ENCODE peak calls at places on chromosomes 6 and 20, in five cellular contexts. One of them, this sample, is unnamed.

GRCh38 chr6:167930300-167930699 is 67.2 kb upstream of the KIF25 start:
- DNase-seq in activated naive CD4-positive, alpha-beta T cell: no peak
- DNase-seq in activated CD8-positive, alpha-beta T cell treated with anti-CD3 and anti-CD28 coated beads for 36 hours: no peak
- DNase-seq in T-cell: no peak
- DNase-seq in upper lobe of right lung: no peak
- DNase-seq in this sample: no peak

GRCh38 chr6:170209354-170210025 is 81.4 kb downstream of the DLL1 start:
- DNase-seq in activated naive CD4-positive, alpha-beta T cell: no peak
- DNase-seq in activated CD8-positive, alpha-beta T cell treated with anti-CD3 and anti-CD28 coated beads for 36 hours: no peak
- DNase-seq in T-cell: no peak
- DNase-seq in upper lobe of right lung: peak; percentile 59
- DNase-seq in this sample: no peak

GRCh38 chr6:36703982-36704381 is 6.4 kb downstream of the RAB44 start:
- DNase-seq in activated naive CD4-positive, alpha-beta T cell: no peak
- DNase-seq in activated CD8-positive, alpha-beta T cell treated with anti-CD3 and anti-CD28 coated beads for 36 hours: no peak
- DNase-seq in T-cell: no peak
- DNase-seq in upper lobe of right lung: peak; percentile 57
- DNase-seq in this sample: no peak

GRCh38 chr6:7424967-7425807 is 35.6 kb downstream of the RIOK1 start:
- DNase-seq in activated naive CD4-positive, alpha-beta T cell: no peak
- DNase-seq in activated CD8-positive, alpha-beta T cell treated with anti-CD3 and anti-CD28 coated beads for 36 hours: no peak
- DNase-seq in T-cell: no peak
- DNase-seq in upper lobe of right lung: no peak
- DNase-seq in this sample: peak; percentile 71

GRCh38 chr6:137389150-137389664 is 105.0 kb downstream of the OLIG3 start:
- DNase-seq in activated naive CD4-positive, alpha-beta T cell: peak; percentile 18
- DNase-seq in activated CD8-positive, alpha-beta T cell treated with anti-CD3 and anti-CD28 coated beads for 36 hours: peak; percentile 93
- DNase-seq in T-cell: peak; percentile 69
- DNase-seq in upper lobe of right lung: no peak
- DNase-seq in this sample: no peak

GRCh38 chr6:89589297-89590074 is 49.1 kb downstream of the LYRM2 start:
- DNase-seq in activated naive CD4-positive, alpha-beta T cell: no peak
- DNase-seq in activated CD8-positive, alpha-beta T cell treated with anti-CD3 and anti-CD28 coated beads for 36 hours: no peak
- DNase-seq in T-cell: no peak
- DNase-seq in upper lobe of right lung: no peak
- DNase-seq in this sample: no peak

GRCh38 chr6:56292505-56293181 is 45.3 kb upstream of the COL21A1 start:
- DNase-seq in activated naive CD4-positive, alpha-beta T cell: no peak
- DNase-seq in activated CD8-positive, alpha-beta T cell treated with anti-CD3 and anti-CD28 coated beads for 36 hours: no peak
- DNase-seq in T-cell: no peak
- DNase-seq in upper lobe of right lung: no peak
- DNase-seq in this sample: peak; percentile 72

GRCh38 chr20:137668-138131 is 4.7 kb upstream of the DEFB126 start:
- DNase-seq in activated naive CD4-positive, alpha-beta T cell: no peak
- DNase-seq in activated CD8-positive, alpha-beta T cell treated with anti-CD3 and anti-CD28 coated beads for 36 hours: peak; percentile 38
- DNase-seq in T-cell: no peak
- DNase-seq in upper lobe of right lung: no peak
- DNase-seq in this sample: peak; percentile 52

GRCh38 chr20:46820682-46821081 is 74.0 kb upstream of the EYA2 start:
- DNase-seq in activated naive CD4-positive, alpha-beta T cell: no peak
- DNase-seq in activated CD8-positive, alpha-beta T cell treated with anti-CD3 and anti-CD28 coated beads for 36 hours: no peak
- DNase-seq in T-cell: no peak
- DNase-seq in upper lobe of right lung: no peak
- DNase-seq in this sample: no peak

GRCh38 chr6:139872635-139873034 is 498.2 kb upstream of the CITED2 start:
- DNase-seq in activated naive CD4-positive, alpha-beta T cell: no peak
- DNase-seq in activated CD8-positive, alpha-beta T cell treated with anti-CD3 and anti-CD28 coated beads for 36 hours: no peak
- DNase-seq in T-cell: no peak
- DNase-seq in upper lobe of right lung: no peak
- DNase-seq in this sample: peak; percentile 16

GRCh38 chr6:159808647-159809046 is 8.6 kb downstream of the PNLDC1 start:
- DNase-seq in activated naive CD4-positive, alpha-beta T cell: no peak
- DNase-seq in activated CD8-positive, alpha-beta T cell treated with anti-CD3 and anti-CD28 coated beads for 36 hours: no peak
- DNase-seq in T-cell: no peak
- DNase-seq in upper lobe of right lung: no peak
- DNase-seq in this sample: no peak

GRCh38 chr6:157613011-157613522 is 210.0 kb upstream of the SNX9 start:
- DNase-seq in activated naive CD4-positive, alpha-beta T cell: no peak
- DNase-seq in activated CD8-positive, alpha-beta T cell treated with anti-CD3 and anti-CD28 coated beads for 36 hours: no peak
- DNase-seq in T-cell: no peak
- DNase-seq in upper lobe of right lung: no peak
- DNase-seq in this sample: peak; percentile 68

GRCh38 chr20:8414611-8415274 is 282.7 kb downstream of the PLCB1 start:
- DNase-seq in activated naive CD4-positive, alpha-beta T cell: no peak
- DNase-seq in activated CD8-positive, alpha-beta T cell treated with anti-CD3 and anti-CD28 coated beads for 36 hours: no peak
- DNase-seq in T-cell: no peak
- DNase-seq in upper lobe of right lung: no peak
- DNase-seq in this sample: no peak

GRCh38 chr6:116507324-116507723 is 4.1 kb upstream of the CALHM5 start:
- DNase-seq in activated naive CD4-positive, alpha-beta T cell: no peak
- DNase-seq in activated CD8-positive, alpha-beta T cell treated with anti-CD3 and anti-CD28 coated beads for 36 hours: no peak
- DNase-seq in T-cell: no peak
- DNase-seq in upper lobe of right lung: no peak
- DNase-seq in this sample: no peak

GRCh38 chr20:13816757-13817156 is 31.9 kb downstream of the NDUFAF5 start:
- DNase-seq in activated naive CD4-positive, alpha-beta T cell: no peak
- DNase-seq in activated CD8-positive, alpha-beta T cell treated with anti-CD3 and anti-CD28 coated beads for 36 hours: no peak
- DNase-seq in T-cell: no peak
- DNase-seq in upper lobe of right lung: no peak
- DNase-seq in this sample: no peak

GRCh38 chr6:55276745-55277627 is 50.3 kb upstream of the GFRAL start:
- DNase-seq in activated naive CD4-positive, alpha-beta T cell: no peak
- DNase-seq in activated CD8-positive, alpha-beta T cell treated with anti-CD3 and anti-CD28 coated beads for 36 hours: peak; percentile 4
- DNase-seq in T-cell: no peak
- DNase-seq in upper lobe of right lung: no peak
- DNase-seq in this sample: peak; percentile 45

GRCh38 chr6:158322724-158323560 is 10.7 kb downstream of the TULP4 start:
- DNase-seq in activated naive CD4-positive, alpha-beta T cell: no peak
- DNase-seq in activated CD8-positive, alpha-beta T cell treated with anti-CD3 and anti-CD28 coated beads for 36 hours: no peak
- DNase-seq in T-cell: no peak
- DNase-seq in upper lobe of right lung: no peak
- DNase-seq in this sample: peak; percentile 61

GRCh38 chr20:62914970-62915457 is 11.3 kb downstream of the DIDO1 start:
- DNase-seq in activated naive CD4-positive, alpha-beta T cell: no peak
- DNase-seq in activated CD8-positive, alpha-beta T cell treated with anti-CD3 and anti-CD28 coated beads for 36 hours: peak; percentile 48
- DNase-seq in T-cell: no peak
- DNase-seq in upper lobe of right lung: no peak
- DNase-seq in this sample: peak; percentile 86

GRCh38 chr6:130981409-130981808 is 81.6 kb downstream of the EPB41L2 start:
- DNase-seq in activated naive CD4-positive, alpha-beta T cell: no peak
- DNase-seq in activated CD8-positive, alpha-beta T cell treated with anti-CD3 and anti-CD28 coated beads for 36 hours: no peak
- DNase-seq in T-cell: no peak
- DNase-seq in upper lobe of right lung: no peak
- DNase-seq in this sample: no peak

GRCh38 chr6:40244684-40245083 is 310.4 kb upstream of the MOCS1 start:
- DNase-seq in activated naive CD4-positive, alpha-beta T cell: no peak
- DNase-seq in activated CD8-positive, alpha-beta T cell treated with anti-CD3 and anti-CD28 coated beads for 36 hours: no peak
- DNase-seq in T-cell: no peak
- DNase-seq in upper lobe of right lung: no peak
- DNase-seq in this sample: no peak

GRCh38 chr20:57372581-57373350 is 18.4 kb upstream of the RBM38 start:
- DNase-seq in activated naive CD4-positive, alpha-beta T cell: no peak
- DNase-seq in activated CD8-positive, alpha-beta T cell treated with anti-CD3 and anti-CD28 coated beads for 36 hours: no peak
- DNase-seq in T-cell: no peak
- DNase-seq in upper lobe of right lung: no peak
- DNase-seq in this sample: no peak

GRCh38 chr6:49430187-49430586 is 32.9 kb downstream of the MMUT start:
- DNase-seq in activated naive CD4-positive, alpha-beta T cell: no peak
- DNase-seq in activated CD8-positive, alpha-beta T cell treated with anti-CD3 and anti-CD28 coated beads for 36 hours: no peak
- DNase-seq in T-cell: no peak
- DNase-seq in upper lobe of right lung: no peak
- DNase-seq in this sample: no peak

GRCh38 chr6:51137777-51138176 is 319.1 kb downstream of the TFAP2B start:
- DNase-seq in activated naive CD4-positive, alpha-beta T cell: no peak
- DNase-seq in activated CD8-positive, alpha-beta T cell treated with anti-CD3 and anti-CD28 coated beads for 36 hours: no peak
- DNase-seq in T-cell: no peak
- DNase-seq in upper lobe of right lung: no peak
- DNase-seq in this sample: peak; percentile 54

GRCh38 chr6:2275207-2275891 is 29.9 kb upstream of the GMDS start:
- DNase-seq in activated naive CD4-positive, alpha-beta T cell: no peak
- DNase-seq in activated CD8-positive, alpha-beta T cell treated with anti-CD3 and anti-CD28 coated beads for 36 hours: no peak
- DNase-seq in T-cell: no peak
- DNase-seq in upper lobe of right lung: no peak
- DNase-seq in this sample: no peak

GRCh38 chr6:30954631-30955366 is 14.0 kb downstream of the MUCL3 start:
- DNase-seq in activated naive CD4-positive, alpha-beta T cell: no peak
- DNase-seq in activated CD8-positive, alpha-beta T cell treated with anti-CD3 and anti-CD28 coated beads for 36 hours: no peak
- DNase-seq in T-cell: no peak
- DNase-seq in upper lobe of right lung: no peak
- DNase-seq in this sample: no peak

GRCh38 chr6:89716532-89716931 is 78.0 kb upstream of the LYRM2 start:
- DNase-seq in activated naive CD4-positive, alpha-beta T cell: no peak
- DNase-seq in activated CD8-positive, alpha-beta T cell treated with anti-CD3 and anti-CD28 coated beads for 36 hours: no peak
- DNase-seq in T-cell: no peak
- DNase-seq in upper lobe of right lung: no peak
- DNase-seq in this sample: no peak

GRCh38 chr6:24520929-24521546 is 26.3 kb downstream of the ALDH5A1 start:
- DNase-seq in activated naive CD4-positive, alpha-beta T cell: peak; percentile 6
- DNase-seq in activated CD8-positive, alpha-beta T cell treated with anti-CD3 and anti-CD28 coated beads for 36 hours: peak; percentile 59
- DNase-seq in T-cell: no peak
- DNase-seq in upper lobe of right lung: peak; percentile 77
- DNase-seq in this sample: peak; percentile 54

GRCh38 chr20:59222982-59223610 is 59.5 kb downstream of the ZNF831 start:
- DNase-seq in activated naive CD4-positive, alpha-beta T cell: no peak
- DNase-seq in activated CD8-positive, alpha-beta T cell treated with anti-CD3 and anti-CD28 coated beads for 36 hours: no peak
- DNase-seq in T-cell: no peak
- DNase-seq in upper lobe of right lung: no peak
- DNase-seq in this sample: no peak

GRCh38 chr6:117629119-117629518 is 26.8 kb upstream of the GOPC start:
- DNase-seq in activated naive CD4-positive, alpha-beta T cell: no peak
- DNase-seq in activated CD8-positive, alpha-beta T cell treated with anti-CD3 and anti-CD28 coated beads for 36 hours: no peak
- DNase-seq in T-cell: no peak
- DNase-seq in upper lobe of right lung: no peak
- DNase-seq in this sample: peak; percentile 10

GRCh38 chr6:131555992-131556391 is 17.0 kb upstream of the ARG1 start:
- DNase-seq in activated naive CD4-positive, alpha-beta T cell: no peak
- DNase-seq in activated CD8-positive, alpha-beta T cell treated with anti-CD3 and anti-CD28 coated beads for 36 hours: no peak
- DNase-seq in T-cell: no peak
- DNase-seq in upper lobe of right lung: no peak
- DNase-seq in this sample: no peak

GRCh38 chr6:157228421-157229218 is 94.7 kb downstream of the TMEM242 start:
- DNase-seq in activated naive CD4-positive, alpha-beta T cell: no peak
- DNase-seq in activated CD8-positive, alpha-beta T cell treated with anti-CD3 and anti-CD28 coated beads for 36 hours: no peak
- DNase-seq in T-cell: no peak
- DNase-seq in upper lobe of right lung: peak; percentile 55
- DNase-seq in this sample: no peak

GRCh38 chr6:116876107-116876506 is 935 bp upstream of the RFX6 start:
- DNase-seq in activated naive CD4-positive, alpha-beta T cell: no peak
- DNase-seq in activated CD8-positive, alpha-beta T cell treated with anti-CD3 and anti-CD28 coated beads for 36 hours: no peak
- DNase-seq in T-cell: no peak
- DNase-seq in upper lobe of right lung: no peak
- DNase-seq in this sample: no peak

GRCh38 chr6:165655191-165655590 is 7.8 kb downstream of the PDE10A start:
- DNase-seq in activated naive CD4-positive, alpha-beta T cell: no peak
- DNase-seq in activated CD8-positive, alpha-beta T cell treated with anti-CD3 and anti-CD28 coated beads for 36 hours: no peak
- DNase-seq in T-cell: no peak
- DNase-seq in upper lobe of right lung: no peak
- DNase-seq in this sample: no peak

GRCh38 chr20:23039885-23040508 is 4.9 kb downstream of the SSTR4 start:
- DNase-seq in activated naive CD4-positive, alpha-beta T cell: no peak
- DNase-seq in activated CD8-positive, alpha-beta T cell treated with anti-CD3 and anti-CD28 coated beads for 36 hours: no peak
- DNase-seq in T-cell: no peak
- DNase-seq in upper lobe of right lung: no peak
- DNase-seq in this sample: no peak

GRCh38 chr6:31128093-31128676 is 7.9 kb upstream of the CDSN start:
- DNase-seq in activated naive CD4-positive, alpha-beta T cell: peak; percentile 71
- DNase-seq in activated CD8-positive, alpha-beta T cell treated with anti-CD3 and anti-CD28 coated beads for 36 hours: peak; percentile 88
- DNase-seq in T-cell: peak; percentile 57
- DNase-seq in upper lobe of right lung: no peak
- DNase-seq in this sample: peak; percentile 86

GRCh38 chr6:119276211-119276610 is 73.3 kb downstream of the MAN1A1 start:
- DNase-seq in activated naive CD4-positive, alpha-beta T cell: no peak
- DNase-seq in activated CD8-positive, alpha-beta T cell treated with anti-CD3 and anti-CD28 coated beads for 36 hours: no peak
- DNase-seq in T-cell: no peak
- DNase-seq in upper lobe of right lung: no peak
- DNase-seq in this sample: no peak

GRCh38 chr20:32521780-32522524 is 63.2 kb downstream of the NOL4L start:
- DNase-seq in activated naive CD4-positive, alpha-beta T cell: peak; percentile 57
- DNase-seq in activated CD8-positive, alpha-beta T cell treated with anti-CD3 and anti-CD28 coated beads for 36 hours: peak; percentile 72
- DNase-seq in T-cell: peak; percentile 53
- DNase-seq in upper lobe of right lung: peak; percentile 82
- DNase-seq in this sample: peak; percentile 79

GRCh38 chr6:45965787-45966186 is 49.9 kb downstream of the CLIC5 start:
- DNase-seq in activated naive CD4-positive, alpha-beta T cell: no peak
- DNase-seq in activated CD8-positive, alpha-beta T cell treated with anti-CD3 and anti-CD28 coated beads for 36 hours: no peak
- DNase-seq in T-cell: no peak
- DNase-seq in upper lobe of right lung: no peak
- DNase-seq in this sample: peak; percentile 29